ENCODE peak calls at places on chromosomes 12 and 14, in four cellular contexts. V is mammary epithelial cell, E is pancreas, S is left ventricle myocardium inferior. R is an unnamed sample.

GRCh38 chr12:122097641-122098364 is 19.2 kb downstream of the MLXIP start:
- DNase-seq in V (no peak), E (peak), S (peak), R (no peak)

GRCh38 chr14:104401785-104402184 is 177.8 kb upstream of the C14orf180 start:
- DNase-seq in V (no peak), E (no peak), S (no peak), R (peak)

GRCh38 chr12:78118036-78118435 is 287.3 kb downstream of the NAV3 start:
- DNase-seq in V (no peak), E (no peak), S (no peak), R (no peak)

GRCh38 chr14:71021347-71022014 is 114.2 kb downstream of the PCNX1 start:
- DNase-seq in V (peak), E (no peak), S (no peak), R (no peak)

GRCh38 chr14:76904740-76905569 is 78.7 kb downstream of the LRRC74A start:
- DNase-seq in V (peak), E (no peak), S (peak), R (no peak)

GRCh38 chr12:7905071-7905470 is 30.9 kb downstream of the SLC2A3 start:
- DNase-seq in V (no peak), E (no peak), S (no peak), R (no peak)

GRCh38 chr12:4610481-4610880 is 38.4 kb downstream of the AKAP3 start:
- DNase-seq in V (no peak), E (no peak), S (no peak), R (no peak)

GRCh38 chr12:104485651-104486341 is 29.0 kb downstream of the CHST11 start:
- DNase-seq in V (no peak), E (no peak), S (no peak), R (no peak)

GRCh38 chr12:68981536-68981935 is 48.6 kb upstream of the CPM start:
- DNase-seq in V (peak), E (no peak), S (no peak), R (no peak)

GRCh38 chr14:25042362-25043299 is 7.3 kb downstream of the STXBP6 start:
- DNase-seq in V (no peak), E (no peak), S (no peak), R (no peak)

GRCh38 chr12:133256321-133256720 is 20.6 kb upstream of the ANHX start:
- DNase-seq in V (no peak), E (no peak), S (no peak), R (no peak)

GRCh38 chr12:123886258-123886657 is 86.4 kb downstream of the CCDC92 start:
- DNase-seq in V (no peak), E (no peak), S (no peak), R (no peak)

GRCh38 chr14:79809849-79810612 is 401.3 kb downstream of the DIO2 start:
- DNase-seq in V (no peak), E (no peak), S (no peak), R (no peak)

GRCh38 chr12:103268831-103269514 is 226.8 kb downstream of the C12orf42 start:
- DNase-seq in V (no peak), E (no peak), S (no peak), R (no peak)

GRCh38 chr12:3136641-3137267 is 59.6 kb downstream of the TSPAN9 start:
- DNase-seq in V (no peak), E (no peak), S (no peak), R (no peak)

GRCh38 chr12:53328043-53328435 is 6.6 kb upstream of the AAAS start:
- DNase-seq in V (no peak), E (no peak), S (no peak), R (peak)

GRCh38 chr12:7004840-7005239 is 13.4 kb downstream of the LPCAT3 start:
- DNase-seq in V (no peak), E (no peak), S (no peak), R (no peak)

GRCh38 chr14:97380539-97380941 is 583.4 kb downstream of the VRK1 start:
- DNase-seq in V (no peak), E (no peak), S (no peak), R (no peak)

GRCh38 chr12:10574307-10574706 is 39.1 kb downstream of the MAGOHB start:
- DNase-seq in V (no peak), E (no peak), S (no peak), R (no peak)

GRCh38 chr12:22480016-22480415 is 64.3 kb downstream of the C2CD5 start:
- DNase-seq in V (no peak), E (no peak), S (no peak), R (no peak)

DNA sequence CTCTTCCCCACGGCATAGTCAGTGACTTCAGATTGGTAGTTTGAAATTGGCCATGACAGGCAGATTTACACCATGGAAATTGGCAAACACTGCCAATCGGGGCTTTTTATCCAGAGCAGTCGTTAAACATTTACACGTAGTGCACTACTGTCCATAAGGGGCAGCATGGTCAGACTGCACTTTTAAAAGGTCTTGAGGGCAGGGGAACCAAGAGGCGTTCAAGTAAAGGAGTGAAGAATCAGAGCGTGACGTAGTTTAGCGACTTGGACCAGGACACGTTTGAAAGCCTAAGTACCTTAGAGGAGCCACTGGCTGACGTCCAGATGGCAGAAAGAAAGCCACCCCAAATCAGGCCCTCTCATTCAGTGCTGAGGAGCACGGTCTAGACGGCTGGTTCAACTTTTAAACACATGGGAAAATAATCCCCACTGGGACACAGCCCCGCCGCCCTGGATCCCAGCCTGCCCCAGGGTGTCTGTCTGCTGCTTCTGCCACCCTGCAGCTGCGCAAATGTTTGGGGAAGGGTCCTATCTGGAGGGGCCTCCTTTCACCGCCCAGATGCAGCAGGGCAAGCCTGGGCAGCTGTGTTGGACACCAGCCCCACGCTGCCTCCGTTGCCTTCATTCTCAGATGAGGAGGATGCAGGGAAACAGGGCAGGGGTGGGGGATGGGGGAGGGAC is 52.5 kb upstream of the PPP2R5C start:
- DNase-seq in V (no peak), E (no peak), S (no peak), R (no peak)
- TF ChIP-seq CTCF in V (no peak), E (no peak), S (no peak), R (no peak)

DNA sequence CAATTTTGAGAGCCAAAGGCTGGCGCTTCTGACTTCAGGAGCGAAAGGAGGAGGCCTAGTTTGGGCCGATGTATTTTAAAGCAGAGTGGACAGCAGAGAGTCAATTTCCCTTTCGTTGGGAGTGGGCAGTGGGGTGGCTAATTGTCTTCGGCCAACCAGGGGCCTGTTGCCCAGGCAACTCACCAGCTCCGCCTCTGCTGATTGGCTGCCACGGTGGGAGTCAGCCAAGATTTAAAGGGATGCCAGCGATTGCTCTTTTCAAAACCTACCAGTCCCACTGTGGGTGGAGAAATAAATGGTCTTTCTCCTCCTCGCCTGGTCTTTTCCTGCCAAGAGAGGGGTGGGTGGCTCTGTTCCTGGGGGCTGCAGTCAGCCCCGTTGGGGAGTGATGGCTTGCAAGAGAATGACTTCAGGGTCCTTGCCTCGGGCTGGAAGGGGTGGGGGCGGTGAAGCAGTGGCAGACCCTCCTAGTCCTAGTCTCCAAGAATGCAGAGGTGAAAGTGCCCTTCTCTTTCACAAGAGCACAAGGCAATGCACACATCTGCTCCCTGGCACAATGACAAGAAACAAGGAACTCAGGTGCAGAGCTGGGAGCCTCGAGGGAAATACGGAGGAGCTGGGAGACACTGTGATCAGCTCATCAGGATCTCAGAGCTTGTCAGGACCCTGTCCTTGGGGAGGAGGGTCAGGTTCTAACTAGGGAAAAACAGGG is 37.7 kb downstream of the RASAL1 start:
- DNase-seq in V (no peak), E (peak), S (peak), R (no peak)
- H3K4me3 ChIP-seq in V (no peak), E (no peak), S (no peak), R (peak)

DNA sequence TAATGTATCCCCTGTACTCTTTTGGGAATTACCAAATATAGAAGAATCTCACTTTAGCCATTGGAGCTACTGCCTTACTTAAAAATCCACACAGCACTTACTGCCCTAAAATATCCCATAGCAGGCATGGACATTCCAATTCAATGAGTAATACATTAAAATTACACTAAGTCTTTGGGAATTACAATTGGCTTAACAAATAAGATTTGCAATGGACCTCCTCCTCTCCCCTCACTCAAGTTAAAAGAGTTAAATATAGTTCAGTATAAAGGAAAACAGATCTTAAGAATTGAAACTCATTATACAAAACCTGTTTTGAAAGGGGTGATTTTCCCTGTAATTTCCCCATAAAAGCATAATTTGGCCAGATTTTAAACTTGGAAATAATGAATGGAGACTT is 477.1 kb downstream of the SLC16A7 start:
- DNase-seq in V (no peak), E (no peak), S (no peak), R (no peak)
- H3K27ac ChIP-seq in V (no peak), E (no peak), S (no peak), R (no peak)

GRCh38 chr14:64255756-64256155 is 38.4 kb downstream of the ESR2 start:
- DNase-seq in V (no peak), E (no peak), S (no peak), R (no peak)

GRCh38 chr14:64249363-64249762 is 44.8 kb downstream of the ESR2 start:
- DNase-seq in V (no peak), E (no peak), S (no peak), R (no peak)

GRCh38 chr14:64248689-64249088 is 45.5 kb downstream of the ESR2 start:
- DNase-seq in V (no peak), E (no peak), S (no peak), R (no peak)

GRCh38 chr14:64253672-64254071 is 40.5 kb downstream of the ESR2 start:
- DNase-seq in V (peak), E (no peak), S (no peak), R (no peak)
- TF ChIP-seq CTCF in V (no peak), E (no peak), S (no peak), R (no peak)

GRCh38 chr12:118064608-118065007 is 3.6 kb upstream of the WSB2 start:
- DNase-seq in V (no peak), E (no peak), S (no peak), R (no peak)

GRCh38 chr12:118068361-118068958 is 7.5 kb upstream of the WSB2 start:
- DNase-seq in V (no peak), E (no peak), S (no peak), R (no peak)

GRCh38 chr12:118063567-118064391 is 2.8 kb upstream of the WSB2 start:
- DNase-seq in V (no peak), E (no peak), S (no peak), R (no peak)

GRCh38 chr12:118061876-118062791 is 1.2 kb upstream of the WSB2 start:
- DNase-seq in V (peak), E (peak), S (peak), R (peak)

DNA sequence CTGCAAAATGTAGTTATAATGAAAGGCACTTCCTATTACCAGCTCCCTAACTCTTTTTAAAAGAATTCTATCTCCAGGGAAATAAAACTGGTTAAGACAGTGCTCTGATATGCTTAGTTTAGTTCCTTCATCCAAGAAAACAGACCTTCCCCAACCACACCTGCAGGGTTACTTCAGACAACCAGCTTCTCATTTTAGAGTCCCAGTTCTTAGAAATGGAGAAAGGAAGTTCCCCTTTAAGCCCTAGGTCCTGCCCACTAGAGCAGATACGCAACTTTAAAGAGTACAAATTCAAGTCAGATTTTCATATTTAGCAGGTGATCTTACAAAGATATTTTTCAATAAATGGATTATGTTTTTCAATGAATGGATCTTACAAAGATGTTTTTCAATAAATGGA is 4.4 kb upstream of the WSB2 start:
- DNase-seq in V (no peak), E (no peak), S (no peak), R (no peak)
- H3K4me3 ChIP-seq in V (no peak), E (no peak), S (no peak), R (no peak)

GRCh38 chr12:28884861-28885260 is 264.2 kb upstream of the FAR2 start:
- DNase-seq in V (no peak), E (no peak), S (no peak), R (no peak)

GRCh38 chr12:28885275-28885674 is 263.8 kb upstream of the FAR2 start:
- DNase-seq in V (no peak), E (no peak), S (no peak), R (no peak)

GRCh38 chr12:28890664-28891063 is 258.4 kb upstream of the FAR2 start:
- DNase-seq in V (no peak), E (no peak), S (no peak), R (no peak)

GRCh38 chr12:28883406-28883997 is 265.6 kb upstream of the FAR2 start:
- DNase-seq in V (no peak), E (no peak), S (no peak), R (no peak)

DNA sequence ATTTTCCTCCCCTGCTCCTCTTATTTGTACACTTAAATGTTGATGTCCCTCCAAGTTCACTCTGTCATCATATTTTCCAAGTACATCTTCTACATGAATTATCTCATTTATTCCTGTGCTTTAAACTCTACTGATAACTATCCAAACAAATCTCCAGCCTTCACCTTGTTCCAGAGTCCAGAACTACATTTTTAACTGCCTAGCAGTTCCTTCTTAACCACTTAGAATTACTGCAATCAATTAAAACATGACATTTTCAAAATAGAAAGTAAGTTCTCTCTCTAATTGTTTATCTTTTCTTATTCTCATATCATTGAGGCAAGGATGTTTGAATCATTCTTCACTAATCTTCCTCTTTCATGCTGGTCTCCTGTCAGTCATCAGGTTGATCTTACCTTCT is 261.5 kb upstream of the FAR2 start:
- DNase-seq in V (no peak), E (no peak), S (no peak), R (no peak)
- H3K27ac ChIP-seq in V (no peak), E (no peak), S (no peak), R (no peak)

R was measured in coronary artery.